ENCODE peak calls at places on chromosomes 3 and 15, in six cellular contexts. W is WERI-Rb-1; U is RWPE1; H is EH; I is GM20000; Y is activated naive CD4-positive, alpha-beta T cell. O is an unnamed sample.

GRCh38 chr15:91456921-91457320 is 356.9 kb downstream of the SV2B start:
- DNase-seq in W (no peak), U (peak; percentile 26), H (no peak), I (no peak), Y (no peak), O (no peak)

GRCh38 chr3:159536876-159537275 is 451.8 kb upstream of the IL12A start:
- DNase-seq in W (no peak), U (no peak), H (no peak), I (no peak), Y (no peak), O (no peak)

GRCh38 chr3:72080800-72081199 is 295.9 kb upstream of the PROK2 start:
- DNase-seq in W (no peak), U (no peak), H (no peak), I (no peak), Y (no peak), O (no peak)

GRCh38 chr15:51110171-51110570 is 15.5 kb upstream of the TNFAIP8L3 start:
- DNase-seq in W (no peak), U (no peak), H (no peak), I (no peak), Y (no peak), O (no peak)

GRCh38 chr3:14555835-14556234 is 15.7 kb upstream of the GRIP2 start:
- DNase-seq in W (peak; percentile 40), U (no peak), H (no peak), I (no peak), Y (no peak), O (no peak)

GRCh38 chr15:33201376-33202189 is 7.1 kb upstream of the FMN1 start:
- DNase-seq in W (peak; percentile 82), U (peak; percentile 67), H (peak; percentile 52), I (peak; percentile 50), Y (peak; percentile 4), O (peak; percentile 73)

GRCh38 chr15:70308011-70308761 is 210.5 kb upstream of the TLE3 start:
- DNase-seq in W (no peak), U (no peak), H (no peak), I (peak; percentile 60), Y (peak; percentile 3), O (no peak)

GRCh38 chr3:125143982-125144652 is 68.4 kb downstream of the SLC12A8 start:
- DNase-seq in W (no peak), U (no peak), H (peak; percentile 79), I (no peak), Y (no peak), O (no peak)

GRCh38 chr3:3600665-3601340 is 198.4 kb upstream of the LRRN1 start:
- DNase-seq in W (no peak), U (no peak), H (no peak), I (no peak), Y (no peak), O (no peak)